ENCODE peak calls at places on chromosomes 16 and 17, in five cellular contexts. V is astrocyte of the spinal cord; I is CD8-positive, alpha-beta T cell; T is colonic mucosa; C is neural progenitor cell. E is an unnamed sample.

GRCh38 chr16:79451196-79451816 is 149.2 kb downstream of the MAF start:
- DNase-seq in V (no peak), I (no peak), T (no peak), C (no peak), E (no peak)

GRCh38 chr16:89285381-89285780 is 67.9 kb downstream of the ZNF778 start:
- DNase-seq in V (no peak), I (no peak), T (no peak), C (no peak), E (no peak)

GRCh38 chr16:67176662-67177061 is 6.3 kb downstream of the NOL3 start:
- DNase-seq in V (no peak), I (no peak), T (no peak), C (no peak), E (no peak)

GRCh38 chr16:19542138-19542821 is 13.2 kb upstream of the VPS35L start:
- DNase-seq in V (no peak), I (no peak), T (peak), C (no peak), E (no peak)

GRCh38 chr16:15732416-15732815 is 82.4 kb downstream of the NDE1 start:
- DNase-seq in V (peak), I (no peak), T (no peak), C (no peak), E (no peak)

GRCh38 chr17:16407911-16408588 is 7.3 kb upstream of the TRPV2 start:
- DNase-seq in V (peak), I (no peak), T (peak), C (peak), E (peak)

GRCh38 chr16:82639666-82640336 is 13.0 kb downstream of the CDH13 start:
- DNase-seq in V (peak), I (peak), T (peak), C (peak), E (peak)

GRCh38 chr16:66973716-66974115 is 12.7 kb downstream of the CES3 start:
- DNase-seq in V (no peak), I (no peak), T (no peak), C (no peak), E (no peak)

GRCh38 chr16:78984324-78984723 is 616.2 kb downstream of the MAF start:
- DNase-seq in V (no peak), I (no peak), T (peak), C (no peak), E (no peak)

GRCh38 chr17:44587339-44587738 is 30.1 kb downstream of the FZD2 start:
- DNase-seq in V (peak), I (no peak), T (no peak), C (no peak), E (peak)

GRCh38 chr17:43324205-43324893 is 74.4 kb upstream of the ARL4D start:
- DNase-seq in V (no peak), I (no peak), T (no peak), C (peak), E (no peak)

GRCh38 chr16:70770968-70771552 is 29.9 kb downstream of the VAC14 start:
- DNase-seq in V (peak), I (peak), T (peak), C (peak), E (peak)

GRCh38 chr17:40623419-40624217 is 24.0 kb downstream of the SMARCE1 start:
- DNase-seq in V (no peak), I (no peak), T (no peak), C (no peak), E (no peak)

GRCh38 chr16:19179890-19180490 is 11.9 kb downstream of the SYT17 start:
- DNase-seq in V (peak), I (no peak), T (peak), C (peak), E (peak)

GRCh38 chr16:22638393-22639206 is 127.9 kb downstream of the NPIPB5 start:
- DNase-seq in V (no peak), I (no peak), T (no peak), C (no peak), E (peak)

GRCh38 chr17:63780507-63780906 is 6.5 kb downstream of the DDX42 start:
- DNase-seq in V (peak), I (no peak), T (no peak), C (no peak), E (peak)

DNA sequence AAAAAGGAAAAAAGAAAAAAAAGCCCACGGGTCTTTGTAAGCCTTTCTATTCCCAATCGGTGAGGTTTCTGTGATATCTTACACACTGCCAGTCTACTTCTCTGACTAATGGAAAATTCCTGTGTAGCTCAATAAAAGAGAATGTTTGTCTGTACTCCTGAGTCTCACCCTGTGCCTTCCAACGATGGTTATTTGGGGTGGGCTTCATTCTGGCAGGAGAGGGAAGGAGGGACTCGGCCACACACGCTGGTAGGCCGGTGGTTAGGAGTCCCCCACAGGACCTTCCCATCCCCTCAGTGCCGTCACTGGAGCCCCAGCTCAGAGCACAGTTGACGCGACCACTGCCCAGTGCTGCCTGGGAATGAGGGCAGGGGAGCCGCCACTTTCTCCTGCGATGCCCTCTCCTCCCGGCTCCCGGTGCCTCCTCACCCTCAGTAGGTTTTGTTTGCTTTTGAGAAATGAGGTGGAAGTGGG is 68.0 kb downstream of the AMFR start:
- DNase-seq in V (no peak), I (no peak), T (no peak), C (peak), E (peak)
- H3K4me3 ChIP-seq in V (peak), I (no peak), T (peak), C (no peak), E (peak)

GRCh38 chr17:38868968-38869646 is 751 bp upstream of the LASP1 start:
- DNase-seq in V (peak), I (peak), T (peak), C (peak), E (peak)
- TF ChIP-seq CTCF in V (peak), I (no peak), T (no peak), C (peak), E (peak)

GRCh38 chr16:68283840-68284595 is 19.7 kb downstream of the SLC7A6 start:
- DNase-seq in V (no peak), I (no peak), T (no peak), C (no peak), E (no peak)
- H3K4me3 ChIP-seq in V (no peak), I (peak), T (no peak), C (no peak), E (no peak)

GRCh38 chr17:68143425-68143824 is 104.4 kb upstream of the AMZ2 start:
- DNase-seq in V (no peak), I (no peak), T (no peak), C (no peak), E (no peak)
- TF ChIP-seq CTCF in V (no peak), I (no peak), T (no peak), C (no peak), E (no peak)

GRCh38 chr17:58338907-58339774 is 10.5 kb upstream of the TSPOAP1 start:
- DNase-seq in V (peak), I (peak), T (peak), C (peak), E (peak)

GRCh38 chr17:58337126-58337599 is 8.6 kb upstream of the TSPOAP1 start:
- DNase-seq in V (no peak), I (peak), T (no peak), C (no peak), E (no peak)

GRCh38 chr17:58336456-58337094 is 8.0 kb upstream of the TSPOAP1 start:
- DNase-seq in V (no peak), I (peak), T (no peak), C (no peak), E (no peak)

GRCh38 chr17:58338454-58338841 is 9.9 kb upstream of the TSPOAP1 start:
- DNase-seq in V (no peak), I (no peak), T (no peak), C (no peak), E (no peak)

DNA sequence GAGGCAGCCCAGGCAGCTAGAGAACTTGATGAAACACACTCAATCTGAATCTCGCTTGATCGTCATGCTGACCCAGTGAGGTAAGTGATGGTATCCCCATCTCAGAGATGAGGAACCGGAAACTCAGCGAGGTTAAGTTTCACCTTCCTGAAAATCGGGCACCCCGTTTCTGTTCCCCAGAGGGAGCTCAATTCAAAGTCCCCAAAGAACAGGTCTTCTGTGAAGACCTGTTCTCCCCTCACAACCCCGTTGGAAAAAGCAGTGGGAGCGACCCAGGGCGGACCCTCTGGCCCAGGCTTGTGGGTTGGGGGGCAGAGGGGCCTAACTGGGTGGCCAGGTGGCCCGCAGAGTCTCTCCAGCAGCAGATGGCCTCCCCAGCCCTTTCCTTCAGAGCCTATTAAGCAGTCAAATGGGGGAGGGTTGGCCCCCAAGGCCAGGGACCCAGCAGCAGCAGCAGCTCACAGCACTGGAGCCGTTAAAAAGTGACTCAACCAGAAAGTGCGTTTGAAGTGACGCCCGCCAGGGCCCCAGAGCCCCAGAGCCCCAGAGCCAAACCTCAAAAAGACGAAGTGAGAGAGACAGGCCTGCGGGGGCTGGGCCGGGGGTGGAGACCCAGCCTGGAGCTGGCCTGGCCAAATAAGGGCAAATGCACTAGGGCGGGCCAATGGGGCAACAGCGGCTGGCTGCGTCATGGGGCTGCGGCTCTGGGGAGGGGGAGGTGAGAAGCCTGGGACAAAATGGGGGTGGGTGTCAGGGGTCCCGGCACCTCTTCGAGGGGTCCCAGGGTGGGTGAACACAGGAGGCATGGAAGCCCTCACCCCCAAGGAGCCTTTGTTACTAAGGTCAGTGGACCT is 9.2 kb upstream of the TSPOAP1 start:
- DNase-seq in V (peak), I (peak), T (peak), C (peak), E (peak)
- H3K4me3 ChIP-seq in V (no peak), I (peak), T (peak), C (no peak), E (no peak)

DNA sequence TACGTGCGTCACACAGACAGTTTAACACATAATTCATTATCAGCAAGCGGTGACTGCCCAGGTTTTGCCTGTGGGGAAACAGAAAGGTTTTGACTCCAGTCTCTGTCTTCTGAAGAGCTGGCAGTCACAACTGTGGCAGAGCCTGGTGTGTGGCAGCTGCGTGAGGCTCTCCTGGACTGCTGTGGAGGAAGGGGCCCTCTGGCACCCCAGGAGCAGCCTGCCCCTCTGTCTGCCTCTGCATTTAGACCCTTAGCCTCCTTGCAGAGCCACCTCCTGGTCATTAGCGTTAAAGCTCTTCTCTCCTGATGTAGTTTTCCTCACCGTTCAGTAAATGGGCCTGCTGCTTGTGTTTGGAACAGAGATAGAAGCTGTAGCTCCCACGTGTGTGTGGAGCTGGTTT is 10.9 kb downstream of the RAB40C start:
- DNase-seq in V (no peak), I (no peak), T (no peak), C (peak), E (peak)
- TF ChIP-seq CTCF in V (peak), I (no peak), T (no peak), C (peak), E (peak)

DNA sequence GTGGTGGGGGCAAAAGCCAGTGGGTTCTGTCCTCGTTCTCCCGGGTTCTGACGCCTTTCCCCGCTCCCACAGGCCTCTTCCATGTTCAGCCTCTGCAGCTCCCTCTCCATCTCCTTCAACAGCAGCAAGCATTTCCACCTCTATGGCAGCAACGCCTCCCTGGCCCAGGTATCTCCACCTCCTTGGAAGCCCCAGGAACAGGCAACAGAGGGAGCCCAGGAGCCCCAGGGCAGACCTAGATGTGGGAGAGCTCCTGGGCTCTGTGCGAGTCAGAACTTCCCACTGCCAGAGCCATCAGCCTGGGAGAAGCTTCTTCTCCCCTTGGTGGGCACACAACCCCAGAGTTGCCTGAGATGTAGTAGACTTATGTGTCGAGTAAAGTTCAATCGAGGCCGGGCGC is 7.8 kb downstream of the ZNF768 start:
- DNase-seq in V (no peak), I (no peak), T (no peak), C (no peak), E (no peak)
- H3K4me3 ChIP-seq in V (no peak), I (no peak), T (no peak), C (no peak), E (no peak)

GRCh38 chr16:74999683-75000480 is 1.1 kb downstream of the ZNRF1 start:
- DNase-seq in V (peak), I (peak), T (peak), C (peak), E (no peak)
- TF ChIP-seq CTCF in V (no peak), I (no peak), T (no peak), C (peak), E (no peak)